ENCODE peak calls at places on chromosomes 3 and 15, in five cellular contexts. R is suprapubic skin, G is mucosa of descending colon, V is fibroblast of lung, S is tibial nerve. X is an unnamed sample. For H3K4me1, the result is how much of the 10 kb centered on the place peaks cover.

GRCh38 chr3:141769171-141769894 is 6.1 kb downstream of the GRK7 start:
- DNase-seq in V (peak), S (no peak), G (no peak), R (no peak), X (no peak)

GRCh38 chr15:64381000-64381751 is at the start of gene PCLAF:
- DNase-seq in R (peak), S (peak), V (peak), G (peak), X (peak)

GRCh38 chr15:26531489-26531888 is 241.4 kb downstream of the GABRB3 start:
- DNase-seq in R (no peak), V (no peak), G (no peak), S (no peak), X (no peak)

GRCh38 chr15:84859143-84859542 is 25.3 kb upstream of the SLC28A1 start:
- DNase-seq in R (no peak), G (no peak), S (no peak), V (no peak), X (no peak)

GRCh38 chr3:184235381-184236032 is 6.1 kb downstream of the VWA5B2 start:
- DNase-seq in R (no peak), V (no peak), G (no peak), S (no peak), X (no peak)

GRCh38 chr3:85304360-85304964 is 345.7 kb downstream of the CADM2 start:
- DNase-seq in S (no peak), G (no peak), R (no peak), V (peak), X (no peak)

GRCh38 chr3:96959902-96960596 is 145.7 kb downstream of the EPHA6 start:
- DNase-seq in G (no peak), R (no peak), S (no peak), V (no peak), X (no peak)

GRCh38 chr3:129052675-129053074 is 7.9 kb upstream of the GP9 start:
- DNase-seq in R (no peak), S (no peak), V (no peak), G (peak), X (no peak)

GRCh38 chr15:68691667-68692066 is 112.9 kb downstream of the CORO2B start:
- DNase-seq in S (no peak), V (peak), R (no peak), G (no peak), X (no peak)

GRCh38 chr3:45571969-45572368 is 22.6 kb upstream of the LIMD1 start:
- DNase-seq in V (no peak), R (no peak), G (no peak), S (no peak), X (no peak)

GRCh38 chr3:188631291-188632010 is 477.5 kb downstream of the LPP start:
- DNase-seq in R (no peak), V (peak), G (no peak), S (no peak), X (no peak)

GRCh38 chr3:117409256-117409655 is 699.7 kb downstream of the TUSC7 start:
- DNase-seq in S (no peak), V (no peak), R (no peak), G (no peak), X (no peak)

GRCh38 chr15:57061696-57062095 is 143.3 kb downstream of the TCF12 start:
- DNase-seq in R (no peak), S (no peak), V (no peak), G (no peak), X (no peak)

GRCh38 chr3:16338124-16338523 is 73.1 kb downstream of the OXNAD1 start:
- DNase-seq in S (no peak), V (no peak), R (no peak), G (peak), X (no peak)

GRCh38 chr3:13141183-13141582 is 68.0 kb upstream of the IQSEC1 start:
- DNase-seq in V (no peak), G (no peak), R (peak), S (no peak), X (no peak)

GRCh38 chr3:129122697-129123055 is 1.1 kb upstream of the RAB43 start:
- DNase-seq in R (no peak), S (no peak), G (no peak), V (no peak), X (no peak)

GRCh38 chr3:14166877-14167605 is 11.4 kb downstream of the XPC start:
- DNase-seq in G (no peak), S (no peak), R (no peak), V (no peak), X (no peak)

GRCh38 chr3:168655591-168655990 is 559.9 kb upstream of the GOLIM4 start:
- DNase-seq in V (no peak), R (no peak), S (no peak), G (no peak), X (no peak)

GRCh38 chr15:36428102-36428845 is 151.2 kb upstream of the CDIN1 start:
- DNase-seq in V (peak), S (peak), G (no peak), R (no peak), X (no peak)
- H3K4me1 ChIP-seq in V (under half), S (under half), G (under half), R (under half), X (under half)

DNA sequence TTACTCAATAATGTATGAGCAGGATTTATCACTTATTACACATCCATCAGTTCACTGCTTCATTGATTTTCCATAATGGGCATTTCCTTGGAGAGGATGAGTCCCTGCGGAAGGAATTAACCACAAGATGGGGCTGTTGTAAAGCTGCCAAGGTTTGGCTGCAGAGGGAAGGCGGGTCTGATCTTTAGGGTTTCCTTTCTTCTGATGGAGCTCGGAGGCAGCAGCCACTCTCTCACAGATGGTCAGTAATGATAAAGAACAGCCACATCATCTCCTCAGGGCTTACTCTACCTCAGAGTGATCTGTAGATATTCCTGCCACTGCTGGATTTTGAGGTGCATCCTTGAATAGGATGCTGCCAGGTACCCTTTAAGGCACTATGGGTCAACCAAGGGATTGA is 115.2 kb downstream of the USP13 start:
- DNase-seq in G (no peak), V (peak), S (no peak), R (no peak), X (no peak)
- TF ChIP-seq CTCF in G (no peak), V (peak), S (peak), R (no peak), X (no peak)

GRCh38 chr3:195441971-195442572 is 748 bp downstream of the ACAP2 start:
- DNase-seq in R (no peak), V (peak), G (peak), S (peak), X (peak)
- H3K4me1 ChIP-seq in R (under half), V (under half), G (under half), S (under half), X (under half)

DNA sequence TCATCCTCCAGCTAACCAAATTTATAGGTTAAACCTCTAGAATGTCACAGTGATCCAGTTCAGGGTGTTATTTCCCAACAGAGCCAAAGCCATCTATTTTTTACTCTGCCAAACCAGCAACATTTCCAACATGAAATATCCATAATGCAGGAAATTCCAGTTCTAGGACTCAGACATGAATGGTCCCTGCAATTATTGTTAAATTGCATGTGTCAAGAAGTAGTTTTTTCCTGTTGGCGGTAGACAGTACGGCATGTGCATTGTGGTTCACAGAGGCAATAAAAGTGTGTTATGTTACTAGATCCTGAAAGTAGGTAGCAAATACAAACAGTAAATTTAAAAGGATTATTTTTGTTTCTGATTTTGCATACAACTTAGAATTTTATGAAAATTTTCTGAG is 215.7 kb upstream of the THBS1 start:
- DNase-seq in G (no peak), V (peak), S (no peak), R (no peak), X (no peak)
- TF ChIP-seq CTCF in G (no peak), V (no peak), S (no peak), R (no peak), X (no peak)